ENCODE peak calls at places on chromosomes 4 and X, in five cellular contexts. One of them, this sample, is unnamed. For H3K36me3, the result is how much of the 10 kb centered on the place peaks cover.

GRCh38 chrX:140389331-140389730 is 115.5 kb downstream of the SOX3 start:
- DNase-seq in heart right ventricle: no peak
- DNase-seq in mesenchymal stem cell: no peak
- DNase-seq in uterus: no peak
- DNase-seq in heart left ventricle: no peak
- DNase-seq in this sample: no peak

GRCh38 chr4:19227701-19228100 is 1024.0 kb upstream of the SLIT2 start:
- DNase-seq in heart right ventricle: no peak
- DNase-seq in mesenchymal stem cell: no peak
- DNase-seq in uterus: no peak
- DNase-seq in heart left ventricle: no peak
- DNase-seq in this sample: no peak

GRCh38 chrX:55867254-55867653 is 149.7 kb downstream of the RRAGB start:
- DNase-seq in heart right ventricle: no peak
- DNase-seq in mesenchymal stem cell: peak
- DNase-seq in uterus: no peak
- DNase-seq in heart left ventricle: no peak
- DNase-seq in this sample: no peak

GRCh38 chrX:102604327-102604726 is 5.0 kb downstream of the ARMCX5 start:
- DNase-seq in heart right ventricle: no peak
- DNase-seq in mesenchymal stem cell: no peak
- DNase-seq in uterus: no peak
- DNase-seq in heart left ventricle: no peak
- DNase-seq in this sample: no peak

GRCh38 chr4:149785686-149786431 is 29.8 kb downstream of the IQCM start:
- DNase-seq in heart right ventricle: no peak
- DNase-seq in mesenchymal stem cell: no peak
- DNase-seq in uterus: no peak
- DNase-seq in heart left ventricle: no peak
- DNase-seq in this sample: no peak

GRCh38 chr4:185969657-185970056 is 99.3 kb upstream of the TLR3 start:
- DNase-seq in heart right ventricle: no peak
- DNase-seq in mesenchymal stem cell: no peak
- DNase-seq in uterus: no peak
- DNase-seq in heart left ventricle: no peak
- DNase-seq in this sample: no peak

GRCh38 chrX:581066-581465 is 49.5 kb upstream of the SHOX start:
- DNase-seq in heart right ventricle: no peak
- DNase-seq in mesenchymal stem cell: no peak
- DNase-seq in uterus: no peak
- DNase-seq in heart left ventricle: no peak
- DNase-seq in this sample: no peak

GRCh38 chrX:11759461-11760311 is 1.6 kb downstream of the MSL3 start:
- DNase-seq in heart right ventricle: peak
- DNase-seq in mesenchymal stem cell: peak
- DNase-seq in uterus: peak
- DNase-seq in heart left ventricle: peak
- DNase-seq in this sample: peak

GRCh38 chr4:78020677-78021076 is 36.4 kb upstream of the FRAS1 start:
- DNase-seq in heart right ventricle: no peak
- DNase-seq in mesenchymal stem cell: no peak
- DNase-seq in uterus: no peak
- DNase-seq in heart left ventricle: no peak
- DNase-seq in this sample: no peak

GRCh38 chr4:37008199-37008598 is 236.3 kb upstream of the NWD2 start:
- DNase-seq in heart right ventricle: no peak
- DNase-seq in mesenchymal stem cell: no peak
- DNase-seq in uterus: no peak
- DNase-seq in heart left ventricle: no peak
- DNase-seq in this sample: no peak

GRCh38 chr4:126986828-126987227 is 645.9 kb upstream of the INTU start:
- DNase-seq in heart right ventricle: no peak
- DNase-seq in mesenchymal stem cell: peak
- DNase-seq in uterus: no peak
- DNase-seq in heart left ventricle: no peak
- DNase-seq in this sample: no peak

GRCh38 chr4:26227827-26228226 is 93.0 kb upstream of the RBPJ start:
- DNase-seq in heart right ventricle: no peak
- DNase-seq in mesenchymal stem cell: no peak
- DNase-seq in uterus: no peak
- DNase-seq in heart left ventricle: no peak
- DNase-seq in this sample: no peak

GRCh38 chr4:35342833-35343232 is 901.5 kb downstream of the ARAP2 start:
- DNase-seq in heart right ventricle: no peak
- DNase-seq in mesenchymal stem cell: no peak
- DNase-seq in uterus: no peak
- DNase-seq in heart left ventricle: no peak
- DNase-seq in this sample: no peak

GRCh38 chr4:103032575-103032974 is 13.1 kb upstream of the SLC9B1 start:
- DNase-seq in heart right ventricle: no peak
- DNase-seq in mesenchymal stem cell: peak
- DNase-seq in uterus: no peak
- DNase-seq in heart left ventricle: no peak
- DNase-seq in this sample: no peak

GRCh38 chr4:107213410-107213809 is 177.3 kb upstream of the DKK2 start:
- DNase-seq in heart right ventricle: no peak
- DNase-seq in mesenchymal stem cell: no peak
- DNase-seq in uterus: no peak
- DNase-seq in heart left ventricle: no peak
- DNase-seq in this sample: no peak

GRCh38 chr4:67727124-67727850 is 26.3 kb upstream of the UBA6 start:
- DNase-seq in heart right ventricle: no peak
- DNase-seq in mesenchymal stem cell: peak
- DNase-seq in uterus: no peak
- DNase-seq in heart left ventricle: no peak
- DNase-seq in this sample: no peak

GRCh38 chrX:15215366-15215765 is 54.5 kb downstream of the ASB9 start:
- DNase-seq in heart right ventricle: no peak
- DNase-seq in mesenchymal stem cell: no peak
- DNase-seq in uterus: no peak
- DNase-seq in heart left ventricle: no peak
- DNase-seq in this sample: no peak

GRCh38 chr4:168932138-168932537 is 77.9 kb downstream of the CBR4 start:
- DNase-seq in heart right ventricle: no peak
- DNase-seq in mesenchymal stem cell: no peak
- DNase-seq in uterus: no peak
- DNase-seq in heart left ventricle: no peak
- DNase-seq in this sample: no peak

GRCh38 chrX:97328853-97329252 is 445.1 kb downstream of the RPA4 start:
- DNase-seq in heart right ventricle: no peak
- DNase-seq in mesenchymal stem cell: no peak
- DNase-seq in uterus: no peak
- DNase-seq in heart left ventricle: no peak
- DNase-seq in this sample: no peak

GRCh38 chr4:189498457-189498856 is 442.2 kb upstream of the FRG1 start:
- DNase-seq in heart right ventricle: no peak
- DNase-seq in mesenchymal stem cell: no peak
- DNase-seq in uterus: no peak
- DNase-seq in heart left ventricle: no peak
- DNase-seq in this sample: no peak

GRCh38 chrX:98398542-98398941 is 1514.8 kb downstream of the RPA4 start:
- DNase-seq in heart right ventricle: no peak
- DNase-seq in mesenchymal stem cell: no peak
- DNase-seq in uterus: no peak
- DNase-seq in heart left ventricle: no peak
- DNase-seq in this sample: no peak

GRCh38 chr4:181962321-181962720 is 280.9 kb upstream of the TENM3 start:
- DNase-seq in heart right ventricle: no peak
- DNase-seq in mesenchymal stem cell: no peak
- DNase-seq in uterus: no peak
- DNase-seq in heart left ventricle: no peak
- DNase-seq in this sample: no peak

GRCh38 chr4:154208424-154208823 is 283.2 kb downstream of the DCHS2 start:
- DNase-seq in heart right ventricle: no peak
- DNase-seq in mesenchymal stem cell: peak
- DNase-seq in uterus: no peak
- DNase-seq in heart left ventricle: no peak
- DNase-seq in this sample: no peak

GRCh38 chr4:109166586-109166985 is 135.9 kb downstream of the COL25A1 start:
- DNase-seq in heart right ventricle: no peak
- DNase-seq in mesenchymal stem cell: no peak
- DNase-seq in uterus: no peak
- DNase-seq in heart left ventricle: no peak
- DNase-seq in this sample: no peak

GRCh38 chr4:51895158-51895557 is 52.2 kb downstream of the DCUN1D4 start:
- DNase-seq in heart right ventricle: no peak
- DNase-seq in mesenchymal stem cell: no peak
- DNase-seq in uterus: no peak
- DNase-seq in heart left ventricle: no peak
- DNase-seq in this sample: no peak

GRCh38 chrX:39648548-39649254 is 449.1 kb downstream of the BCOR start:
- DNase-seq in heart right ventricle: no peak
- DNase-seq in mesenchymal stem cell: no peak
- DNase-seq in uterus: no peak
- DNase-seq in heart left ventricle: peak
- DNase-seq in this sample: no peak

GRCh38 chrX:39640866-39641265 is 456.9 kb downstream of the BCOR start:
- DNase-seq in heart right ventricle: no peak
- DNase-seq in mesenchymal stem cell: no peak
- DNase-seq in uterus: no peak
- DNase-seq in heart left ventricle: no peak
- DNase-seq in this sample: no peak

GRCh38 chrX:39642071-39642470 is 455.7 kb downstream of the BCOR start:
- DNase-seq in heart right ventricle: peak
- DNase-seq in mesenchymal stem cell: no peak
- DNase-seq in uterus: no peak
- DNase-seq in heart left ventricle: peak
- DNase-seq in this sample: no peak

GRCh38 chrX:39643533-39643932 is 454.2 kb downstream of the BCOR start:
- DNase-seq in heart right ventricle: no peak
- DNase-seq in mesenchymal stem cell: no peak
- DNase-seq in uterus: no peak
- DNase-seq in heart left ventricle: no peak
- DNase-seq in this sample: no peak

DNA sequence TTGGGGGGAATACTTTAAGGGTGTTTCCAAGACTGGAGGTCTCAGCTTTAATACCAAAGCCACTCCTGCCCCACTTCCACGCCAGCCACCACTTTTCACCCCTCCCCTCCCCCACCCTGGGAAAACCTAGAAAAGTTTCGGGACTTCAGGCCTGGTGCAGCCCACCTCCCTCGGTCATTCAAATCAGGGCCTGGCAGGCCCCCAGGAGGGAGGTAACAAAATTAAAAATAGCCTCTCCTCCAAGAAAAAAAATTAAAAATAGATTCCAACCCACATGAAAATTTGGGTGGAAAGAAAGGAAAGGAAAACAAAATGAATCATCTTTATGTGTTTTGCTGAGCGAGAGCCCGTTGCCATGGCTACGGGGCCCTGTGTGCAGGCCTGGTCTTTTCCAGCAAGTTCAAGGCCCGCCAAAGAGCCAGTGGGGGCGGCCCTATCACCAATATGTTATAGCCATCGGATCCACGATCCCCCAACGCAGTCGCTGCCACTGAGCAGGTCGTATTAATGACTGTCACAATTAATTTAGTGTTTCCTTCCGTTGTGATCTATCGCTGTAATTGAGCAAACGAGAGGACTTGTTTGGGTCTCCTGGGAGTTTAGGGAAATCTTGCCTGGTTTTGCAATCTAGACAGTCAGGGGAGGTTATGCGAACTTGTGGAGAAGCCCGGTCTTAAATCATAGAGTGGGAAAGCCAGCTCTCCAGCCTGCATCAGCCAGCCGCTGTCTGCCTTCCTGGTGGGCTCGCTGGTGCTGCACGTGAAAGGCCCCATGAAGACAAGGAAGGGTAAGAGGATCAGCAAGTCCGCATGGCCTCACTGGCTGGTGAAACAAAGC is 452.5 kb downstream of the BCOR start:
- DNase-seq in heart right ventricle: peak
- DNase-seq in mesenchymal stem cell: peak
- DNase-seq in uterus: peak
- DNase-seq in heart left ventricle: peak
- DNase-seq in this sample: no peak
- H3K27ac ChIP-seq in heart right ventricle: peak
- H3K27ac ChIP-seq in mesenchymal stem cell: no peak
- H3K27ac ChIP-seq in uterus: peak
- H3K27ac ChIP-seq in heart left ventricle: peak
- H3K27ac ChIP-seq in this sample: peak

GRCh38 chr4:2887343-2887742 is 43.7 kb downstream of the ADD1 start:
- DNase-seq in heart right ventricle: no peak
- DNase-seq in mesenchymal stem cell: no peak
- DNase-seq in uterus: no peak
- DNase-seq in heart left ventricle: no peak
- DNase-seq in this sample: no peak
- H3K36me3 ChIP-seq in heart right ventricle: half or more
- H3K36me3 ChIP-seq in mesenchymal stem cell: half or more
- H3K36me3 ChIP-seq in uterus: under half
- H3K36me3 ChIP-seq in heart left ventricle: half or more
- H3K36me3 ChIP-seq in this sample: under half

DNA sequence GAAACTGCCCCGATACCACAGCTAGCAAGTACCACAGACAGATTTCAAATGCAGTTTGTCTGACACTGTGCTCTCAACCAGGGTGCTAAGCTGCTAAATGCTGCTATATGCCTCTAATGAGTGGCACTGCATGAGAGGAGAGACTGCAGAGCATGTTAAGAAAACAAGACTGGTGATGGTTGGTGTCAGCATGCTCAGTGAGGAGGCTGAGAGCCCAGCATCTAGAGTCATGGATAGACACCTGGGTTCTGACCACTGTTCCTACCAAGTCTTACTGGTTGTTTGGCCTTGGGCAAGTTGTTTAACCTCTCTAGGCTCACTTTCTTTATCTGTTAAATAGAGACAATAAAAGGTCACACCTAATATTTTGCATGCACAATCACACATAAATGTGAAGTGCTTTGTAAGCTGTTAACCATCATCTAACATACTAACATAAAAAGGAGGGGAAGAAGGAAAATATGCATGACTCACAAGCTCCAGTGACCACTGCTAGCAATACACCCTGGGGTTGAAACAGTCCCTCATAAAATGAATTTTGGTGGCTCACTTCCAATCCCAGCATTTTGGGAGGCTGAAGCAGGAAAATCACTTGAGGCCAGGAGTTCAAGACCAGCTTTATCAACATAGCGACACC is 20.7 kb downstream of the HHIP start:
- DNase-seq in heart right ventricle: no peak
- DNase-seq in mesenchymal stem cell: peak
- DNase-seq in uterus: no peak
- DNase-seq in heart left ventricle: no peak
- DNase-seq in this sample: no peak
- H3K27ac ChIP-seq in heart right ventricle: no peak
- H3K27ac ChIP-seq in mesenchymal stem cell: peak
- H3K27ac ChIP-seq in uterus: no peak
- H3K27ac ChIP-seq in heart left ventricle: no peak
- H3K27ac ChIP-seq in this sample: no peak

GRCh38 chr4:1964443-1964842 is 44.3 kb downstream of the NELFA start:
- DNase-seq in heart right ventricle: no peak
- DNase-seq in mesenchymal stem cell: no peak
- DNase-seq in uterus: no peak
- DNase-seq in heart left ventricle: no peak
- DNase-seq in this sample: no peak

GRCh38 chr4:1964971-1965370 is 43.8 kb downstream of the NELFA start:
- DNase-seq in heart right ventricle: no peak
- DNase-seq in mesenchymal stem cell: no peak
- DNase-seq in uterus: no peak
- DNase-seq in heart left ventricle: no peak
- DNase-seq in this sample: no peak

GRCh38 chr4:1968667-1969295 is 40.0 kb downstream of the NELFA start:
- DNase-seq in heart right ventricle: no peak
- DNase-seq in mesenchymal stem cell: no peak
- DNase-seq in uterus: no peak
- DNase-seq in heart left ventricle: no peak
- DNase-seq in this sample: no peak

GRCh38 chr4:1969928-1970723 is 38.6 kb downstream of the NELFA start:
- DNase-seq in heart right ventricle: no peak
- DNase-seq in mesenchymal stem cell: no peak
- DNase-seq in uterus: no peak
- DNase-seq in heart left ventricle: no peak
- DNase-seq in this sample: no peak

GRCh38 chr4:1967512-1968149 is 41.1 kb downstream of the NELFA start:
- DNase-seq in heart right ventricle: no peak
- DNase-seq in mesenchymal stem cell: peak
- DNase-seq in uterus: no peak
- DNase-seq in heart left ventricle: no peak
- DNase-seq in this sample: no peak
- H3K36me3 ChIP-seq in heart right ventricle: half or more
- H3K36me3 ChIP-seq in mesenchymal stem cell: under half
- H3K36me3 ChIP-seq in uterus: under half
- H3K36me3 ChIP-seq in heart left ventricle: under half
- H3K36me3 ChIP-seq in this sample: under half

This sample was measured in lung.